ENCODE peak calls at places on chromosomes 16 and 17, in seven cellular contexts. I is A673, C is bronchial epithelial cell, Z is esophagus muscularis mucosa, A is GM23248, V is aorta, S is OCI-LY7. T is an unnamed sample. For H3K36me3, the result is how much of the 10 kb centered on the place peaks cover.

GRCh38 chr17:45261577-45262515 is at the start of gene SPATA32:
- DNase-seq in V (peak), S (peak), Z (no peak), C (peak), A (peak), I (peak), T (no peak)

GRCh38 chr16:11783319-11784047 is 13.6 kb downstream of the ZC3H7A start:
- DNase-seq in S (peak), V (no peak), I (no peak), Z (no peak), C (peak), A (peak), T (no peak)

GRCh38 chr17:8366231-8366630 is 10.3 kb downstream of the KRABD2 start:
- DNase-seq in V (no peak), C (peak), I (no peak), Z (no peak), A (peak), S (no peak), T (no peak)

GRCh38 chr16:46730126-46730525 is 18.0 kb downstream of the MYLK3 start:
- DNase-seq in A (no peak), V (no peak), C (no peak), I (no peak), Z (no peak), S (no peak), T (no peak)

GRCh38 chr17:75814900-75815373 is 29.3 kb downstream of the UNC13D start:
- DNase-seq in A (peak), C (peak), S (no peak), I (no peak), V (peak), Z (no peak), T (no peak)

GRCh38 chr17:4706121-4706520 is 2.2 kb upstream of the PELP1 start:
- DNase-seq in S (no peak), I (no peak), V (no peak), A (peak), Z (no peak), C (peak), T (no peak)

GRCh38 chr16:66182592-66182991 is 183.9 kb upstream of the CDH5 start:
- DNase-seq in Z (no peak), V (no peak), S (no peak), A (peak), C (peak), I (no peak), T (no peak)

GRCh38 chr17:78868391-78868790 is 27.8 kb upstream of the USP36 start:
- DNase-seq in I (no peak), C (no peak), S (no peak), Z (no peak), V (no peak), A (peak), T (no peak)

GRCh38 chr16:89890200-89890599 is 16.8 kb downstream of the TCF25 start:
- DNase-seq in V (no peak), C (no peak), Z (no peak), I (no peak), S (no peak), A (no peak), T (no peak)

GRCh38 chr17:48546187-48546923 is 1.4 kb upstream of the HOXB2 start:
- DNase-seq in S (no peak), A (peak), V (no peak), Z (no peak), C (no peak), I (peak), T (no peak)

GRCh38 chr17:1109606-1110523 is 69.9 kb downstream of the ABR start:
- DNase-seq in Z (no peak), A (no peak), C (no peak), S (no peak), I (peak), V (peak), T (no peak)

GRCh38 chr16:55661842-55662479 is 6.2 kb downstream of the SLC6A2 start:
- DNase-seq in V (peak), C (peak), A (peak), I (no peak), Z (no peak), S (no peak), T (no peak)

GRCh38 chr17:49602783-49603182 is 27.1 kb downstream of the NXPH3 start:
- DNase-seq in C (no peak), V (no peak), A (no peak), Z (no peak), I (no peak), S (no peak), T (no peak)
- H3K36me3 ChIP-seq in C (under half), V (under half), A (under half), Z (half or more), I (under half), S (half or more), T (under half)

GRCh38 chr16:27498426-27498825 is 51.3 kb downstream of the GTF3C1 start:
- DNase-seq in A (no peak), V (peak), I (no peak), Z (no peak), S (no peak), C (no peak), T (no peak)
- H3K36me3 ChIP-seq in A (under half), V (under half), I (half or more), Z (half or more), S (half or more), C (under half), T (half or more)

GRCh38 chr16:68298907-68299515 is 11.7 kb downstream of the SLC7A6OS start:
- DNase-seq in C (peak), V (no peak), A (peak), S (no peak), I (peak), Z (no peak), T (no peak)

GRCh38 chr16:68297908-68298307 is 12.8 kb downstream of the SLC7A6OS start:
- DNase-seq in A (peak), C (peak), S (no peak), I (no peak), V (no peak), Z (no peak), T (no peak)

GRCh38 chr16:68298312-68298711 is 12.4 kb downstream of the SLC7A6OS start:
- DNase-seq in I (no peak), C (no peak), S (no peak), V (no peak), Z (no peak), A (no peak), T (no peak)

GRCh38 chr16:68296291-68296690 is 14.5 kb downstream of the SLC7A6OS start:
- DNase-seq in S (no peak), C (no peak), A (no peak), Z (no peak), V (no peak), I (no peak), T (no peak)

DNA sequence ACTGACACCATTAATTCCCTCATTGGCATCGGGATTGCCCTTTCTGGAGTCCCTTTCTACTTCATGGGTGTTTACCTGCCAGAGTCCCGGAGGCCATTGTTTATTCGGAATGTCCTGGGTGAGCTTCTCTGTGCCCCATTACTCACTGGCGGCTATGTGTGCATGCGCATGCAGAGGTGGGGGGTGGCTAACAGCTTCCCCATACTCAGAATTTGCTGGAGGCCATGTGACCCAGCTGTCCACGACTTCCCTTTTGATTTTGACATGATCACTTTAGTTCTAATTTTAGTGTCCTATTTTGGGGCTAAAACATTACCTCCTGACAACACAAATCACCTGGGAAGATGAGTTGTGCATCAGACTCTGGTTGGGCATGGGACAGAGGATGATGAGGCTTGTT is 14.1 kb downstream of the SLC7A6OS start:
- DNase-seq in Z (no peak), S (no peak), A (no peak), I (no peak), V (no peak), C (no peak), T (no peak)
- H3K36me3 ChIP-seq in Z (half or more), S (half or more), A (half or more), I (half or more), V (under half), C (under half), T (under half)

GRCh38 chr16:2252806-2253148 is 1.4 kb upstream of the ECI1 start:
- DNase-seq in S (no peak), Z (no peak), C (no peak), A (no peak), V (no peak), I (no peak), T (no peak)

GRCh38 chr16:2260250-2260649 is 7.7 kb downstream of the RNPS1 start:
- DNase-seq in I (no peak), C (no peak), S (no peak), A (no peak), Z (no peak), V (no peak), T (no peak)

GRCh38 chr16:2257726-2258125 is 6.3 kb upstream of the ECI1 start:
- DNase-seq in A (no peak), I (no peak), Z (no peak), C (no peak), S (no peak), V (no peak), T (no peak)

GRCh38 chr16:2253293-2253692 is 1.9 kb upstream of the ECI1 start:
- DNase-seq in A (no peak), Z (no peak), I (no peak), C (no peak), V (no peak), S (no peak), T (no peak)

DNA sequence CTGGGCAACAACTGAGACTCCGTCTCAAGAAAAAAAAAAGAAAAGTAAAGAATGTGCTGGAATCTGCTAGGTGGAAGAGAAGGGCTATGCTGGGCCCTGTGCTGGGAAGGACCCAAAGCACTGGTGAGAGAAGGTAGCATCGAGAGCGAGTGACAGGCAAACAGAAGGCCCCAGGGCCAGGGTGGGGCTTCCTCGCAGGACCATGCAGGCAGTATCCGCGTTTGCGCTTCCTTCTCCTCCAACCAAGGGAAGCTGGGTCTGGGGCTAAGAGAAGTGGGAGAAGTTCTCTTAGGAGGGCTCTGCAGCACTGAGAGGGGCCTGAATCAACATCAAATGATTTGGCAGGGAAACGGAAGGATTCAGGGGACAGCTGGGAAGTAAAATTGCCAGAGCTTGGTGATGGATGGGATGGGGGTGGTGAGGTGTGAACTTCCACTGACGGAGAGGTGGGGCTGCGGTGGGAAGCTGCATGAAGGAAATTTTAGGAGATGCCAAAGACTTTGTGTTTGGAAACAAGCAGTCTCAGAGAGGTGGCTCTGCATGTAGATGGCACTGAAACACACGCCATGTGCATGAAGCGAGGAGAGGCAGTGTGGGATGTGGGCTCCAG is 5.2 kb upstream of the ECI1 start:
- DNase-seq in S (no peak), C (no peak), A (no peak), V (no peak), I (no peak), Z (no peak), T (no peak)
- H3K36me3 ChIP-seq in S (half or more), C (under half), A (half or more), V (under half), I (half or more), Z (half or more), T (under half)

DNA sequence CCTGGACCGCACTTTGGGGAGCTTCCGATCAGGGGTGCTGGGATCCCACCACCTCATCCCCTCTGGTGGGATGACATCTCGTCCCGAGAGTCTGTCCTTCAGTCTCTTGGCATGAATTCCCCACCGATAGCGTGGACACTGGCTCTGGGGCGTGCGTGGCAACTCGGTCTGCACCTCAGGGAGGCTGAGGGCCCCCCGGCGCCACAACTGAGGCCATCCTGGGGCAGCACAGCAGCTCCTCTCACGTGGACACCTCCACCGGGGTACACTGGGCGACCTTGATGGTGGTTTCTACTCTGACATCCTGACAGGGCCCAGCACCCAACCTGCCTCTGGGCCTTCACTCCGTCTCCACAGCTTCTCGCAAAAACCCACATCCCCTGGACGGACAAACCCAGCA is 8.6 kb downstream of the PDIA2 start:
- DNase-seq in S (no peak), I (no peak), V (no peak), C (no peak), Z (no peak), A (no peak), T (no peak)
- H3K36me3 ChIP-seq in S (under half), I (under half), V (under half), C (under half), Z (half or more), A (under half), T (under half)

T was measured in lung.